ENCODE peak calls at places on chromosomes 3 and 15, in four cellular contexts. K is psoas muscle, W is AG04450, T is Peyer's patch. E is an unnamed sample.

GRCh38 chr3:5427021-5427420 is 239.5 kb downstream of the EDEM1 start:
- DNase-seq in T (no peak), K (no peak), W (no peak), E (no peak)

GRCh38 chr15:90211440-90212168 is 10.5 kb downstream of the SEMA4B start:
- DNase-seq in T (peak; percentile 90), K (no peak), W (no peak), E (peak; percentile 47)

GRCh38 chr3:138686771-138687221 is 78.2 kb downstream of the FAIM start:
- DNase-seq in K (no peak), T (no peak), W (peak; percentile 45), E (peak; percentile 30)

GRCh38 chr3:152564454-152564853 is 270.5 kb upstream of the P2RY1 start:
- DNase-seq in T (no peak), W (no peak), K (no peak), E (no peak)

GRCh38 chr15:90291679-90292356 is 26.3 kb downstream of the NGRN start:
- DNase-seq in W (no peak), K (no peak), T (peak; percentile 67), E (peak; percentile 53)

GRCh38 chr3:138397983-138398382 is 36.4 kb upstream of the ESYT3 start:
- DNase-seq in T (no peak), K (no peak), W (no peak), E (no peak)

GRCh38 chr3:98885851-98886250 is 15.6 kb downstream of the DCBLD2 start:
- DNase-seq in K (no peak), T (no peak), W (no peak), E (no peak)

GRCh38 chr3:175176556-175176955 is 317.4 kb downstream of the NAALADL2 start:
- DNase-seq in K (no peak), W (no peak), T (no peak), E (no peak)

GRCh38 chr3:45067486-45067885 is 41.4 kb downstream of the CLEC3B start:
- DNase-seq in T (no peak), K (no peak), W (no peak), E (no peak)

GRCh38 chr15:68983821-68984517 is 30.5 kb upstream of the NOX5 start:
- DNase-seq in W (no peak), K (no peak), T (no peak), E (no peak)

GRCh38 chr3:29430558-29430971 is 149.7 kb downstream of the RBMS3 start:
- DNase-seq in T (no peak), K (no peak), W (peak; percentile 51), E (no peak)

GRCh38 chr3:181969925-181970324 is 258.2 kb downstream of the SOX2 start:
- DNase-seq in T (no peak), K (no peak), W (no peak), E (no peak)

GRCh38 chr15:71400347-71400746 is 285.1 kb downstream of the THSD4 start:
- DNase-seq in K (no peak), T (no peak), W (no peak), E (no peak)

GRCh38 chr3:176510097-176510496 is 687.2 kb downstream of the TBL1XR1 start:
- DNase-seq in W (no peak), K (no peak), T (no peak), E (no peak)

GRCh38 chr3:175287361-175287963 is 428.3 kb downstream of the NAALADL2 start:
- DNase-seq in K (no peak), T (no peak), W (no peak), E (no peak)

GRCh38 chr3:26623409-26624208 is 1.0 kb downstream of the LRRC3B start:
- DNase-seq in T (no peak), K (peak; percentile 45), W (no peak), E (no peak)

GRCh38 chr3:48016336-48016973 is at the start of gene MAP4:
- DNase-seq in T (no peak), W (no peak), K (no peak), E (no peak)

GRCh38 chr15:31977812-31978662 is 52.3 kb upstream of the CHRNA7 start:
- DNase-seq in T (peak; percentile 78), K (peak; percentile 70), W (no peak), E (peak; percentile 57)

GRCh38 chr15:35305906-35306305 is 220.8 kb upstream of the NANOGP8 start:
- DNase-seq in W (peak; percentile 67), T (no peak), K (no peak), E (no peak)

GRCh38 chr15:80744411-80744810 is 34.8 kb upstream of the CEMIP start:
- DNase-seq in K (no peak), T (no peak), W (no peak), E (no peak)

GRCh38 chr3:13888576-13888975 is 8.7 kb upstream of the WNT7A start:
- DNase-seq in T (no peak), W (no peak), K (no peak), E (no peak)

GRCh38 chr15:84142888-84143337 is 92.7 kb upstream of the GOLGA6L4 start:
- DNase-seq in W (peak; percentile 39), T (peak; percentile 86), K (no peak), E (no peak)

GRCh38 chr15:99340347-99340746 is 89.1 kb downstream of the LRRC28 start:
- DNase-seq in W (no peak), K (no peak), T (no peak), E (no peak)

GRCh38 chr15:49137861-49138260 is 17.5 kb downstream of the COPS2 start:
- DNase-seq in T (no peak), K (no peak), W (no peak), E (no peak)

GRCh38 chr3:162774613-162775100 is 1278.0 kb downstream of the OTOL1 start:
- DNase-seq in W (no peak), K (no peak), T (no peak), E (no peak)

GRCh38 chr3:74054566-74054965 is 429.8 kb upstream of the PDZRN3 start:
- DNase-seq in W (no peak), K (no peak), T (no peak), E (no peak)

GRCh38 chr3:63864008-63864871 is 573 bp downstream of the ATXN7 start:
- DNase-seq in W (no peak), T (peak; percentile 72), K (peak; percentile 70), E (peak; percentile 47)

GRCh38 chr3:142281474-142281873 is 56.1 kb upstream of the GK5 start:
- DNase-seq in T (no peak), K (no peak), W (no peak), E (no peak)

DNA sequence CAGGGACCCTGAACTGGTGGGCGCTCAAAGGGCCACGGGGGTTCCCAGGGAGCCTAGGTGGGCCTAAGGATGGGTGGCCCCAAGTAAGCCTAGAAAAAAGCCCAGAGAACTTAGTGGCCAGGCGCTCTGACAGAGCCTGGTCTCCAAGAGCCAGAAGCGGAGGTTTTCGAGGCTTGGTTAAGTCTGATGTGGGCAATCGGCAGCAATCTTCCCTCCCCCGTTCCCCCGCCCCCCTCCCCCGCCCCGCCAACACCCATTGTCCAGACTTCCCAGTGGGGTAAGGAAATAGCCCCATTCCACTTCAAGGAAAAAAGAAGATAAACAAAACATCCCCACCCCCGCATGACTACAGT is 6.7 kb downstream of the EOMES start:
- DNase-seq in W (no peak), T (no peak), K (no peak), E (no peak)
- H3K27me3 ChIP-seq in W (peaks cover 84% of the 10 kb centered on the region), T (no peaks in the 10 kb centered on the region), K (peaks cover 96% of the 10 kb centered on the region), E (peaks cover 13% of the 10 kb centered on the region)

GRCh38 chr3:124620600-124621063 is 109.6 kb upstream of the UMPS start:
- DNase-seq in K (no peak), T (peak; percentile 88), W (no peak), E (no peak)
- TF ChIP-seq CTCF in K (no peak), T (peak; percentile 14), W (no peak), E (no peak)

DNA sequence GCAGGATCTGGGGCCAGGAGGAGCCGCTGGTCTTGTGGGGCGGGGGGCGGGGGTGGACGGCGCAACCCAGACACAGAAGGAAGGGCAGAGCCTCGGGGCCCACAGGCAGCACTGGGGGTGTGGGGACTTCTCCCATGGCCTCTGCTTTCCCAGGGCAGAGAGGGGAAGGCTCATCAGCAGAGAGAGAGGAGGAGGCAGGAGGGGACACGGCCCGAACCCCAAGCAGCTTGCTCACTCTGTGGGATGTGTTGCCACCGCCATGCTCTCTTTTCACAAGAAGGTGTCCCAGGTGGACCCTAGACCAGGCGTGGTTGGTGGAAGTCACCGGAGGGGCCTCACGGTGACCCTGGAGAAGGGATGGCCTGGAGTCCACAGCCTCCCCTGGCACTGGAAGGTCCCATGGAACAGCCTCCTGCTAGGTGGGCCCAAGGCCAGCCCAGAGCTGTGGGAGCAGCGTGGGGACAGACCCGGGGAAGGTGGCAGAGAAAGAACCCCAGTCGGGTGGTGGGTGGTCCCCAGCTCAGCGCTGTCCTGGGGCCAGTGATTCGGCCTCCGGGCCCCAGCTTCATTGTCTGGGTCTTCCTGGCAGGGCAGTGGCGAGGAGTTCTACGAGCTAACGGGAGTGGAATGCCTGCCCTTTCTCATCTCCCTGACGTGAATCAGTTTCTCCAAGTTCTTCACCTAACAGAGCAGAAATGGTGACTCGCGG is 46.8 kb upstream of the PCSK6 start:
- DNase-seq in K (peak; percentile 38), T (no peak), W (no peak), E (no peak)
- H3K27me3 ChIP-seq in K (no peaks in the 10 kb centered on the region), T (no peaks in the 10 kb centered on the region), W (no peaks in the 10 kb centered on the region), E (no peaks in the 10 kb centered on the region)

DNA sequence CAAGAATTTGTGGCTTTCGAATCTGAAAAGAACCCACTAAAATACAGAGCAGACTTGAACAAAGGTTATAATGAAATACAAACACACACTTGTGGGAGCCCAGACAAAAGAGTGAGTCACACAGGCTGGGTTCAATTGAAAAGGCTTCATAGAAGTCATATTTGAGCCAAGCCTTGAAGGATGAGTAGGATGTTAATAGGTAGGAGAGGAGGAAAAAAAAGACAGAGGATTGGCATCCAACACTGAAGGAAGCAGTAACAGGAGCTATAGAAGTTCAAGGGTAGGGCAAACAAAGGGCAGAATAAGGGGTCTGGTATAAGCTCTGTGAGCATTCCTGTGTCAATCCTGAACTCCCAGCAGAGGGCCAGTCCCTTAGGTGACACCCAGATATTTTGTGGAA is 325.4 kb downstream of the FOXP1 start:
- DNase-seq in T (no peak), K (no peak), W (peak; percentile 27), E (no peak)
- TF ChIP-seq CTCF in T (no peak), K (no peak), W (no peak), E (no peak)

E was measured in pancreas.